ENCODE peak calls at places on chromosomes 1 and 21, in seven cellular contexts. N, K, A, F, W, Q and V are unnamed samples.
A peak's percentile ranks its signal among the peaks of the same experiment; 100 is the strongest.

GRCh38 chr1:155039308-155039669 is 5.7 kb downstream of the DCST1 start:
- DNase-seq in N (no peak), K (no peak), A (no peak), F (no peak), W (no peak), Q (no peak), V (no peak)

GRCh38 chr1:24155011-24155782 is 12.3 kb upstream of the IL22RA1 start:
- DNase-seq in N (no peak), K (no peak), A (peak; percentile 35), F (peak; percentile 82), W (peak; percentile 43), Q (no peak), V (peak; percentile 78)

GRCh38 chr1:15507278-15507677 is 16.7 kb downstream of the CASP9 start:
- DNase-seq in N (no peak), K (no peak), A (no peak), F (no peak), W (no peak), Q (no peak), V (no peak)

GRCh38 chr1:20008391-20008841 is 29.0 kb upstream of the PLA2G2A start:
- DNase-seq in N (no peak), K (no peak), A (no peak), F (no peak), W (no peak), Q (no peak), V (peak; percentile 11)

GRCh38 chr1:147717051-147717705 is 43.2 kb downstream of the GJA5 start:
- DNase-seq in N (no peak), K (no peak), A (peak; percentile 88), F (peak; percentile 74), W (no peak), Q (no peak), V (peak; percentile 91)

GRCh38 chr1:231512147-231512698 is 16.2 kb upstream of the TSNAX start:
- DNase-seq in N (no peak), K (peak; percentile 47), A (no peak), F (no peak), W (no peak), Q (no peak), V (peak; percentile 96)

GRCh38 chr1:65820983-65821382 is 28.3 kb downstream of the PDE4B start:
- DNase-seq in N (no peak), K (peak; percentile 36), A (peak; percentile 67), F (no peak), W (no peak), Q (no peak), V (peak; percentile 52)

GRCh38 chr1:201786824-201787223 is 42.1 kb upstream of the IPO9 start:
- DNase-seq in N (no peak), K (no peak), A (no peak), F (no peak), W (no peak), Q (no peak), V (no peak)

GRCh38 chr1:226883630-226884029 is 13.2 kb downstream of the PSEN2 start:
- DNase-seq in N (no peak), K (no peak), A (no peak), F (no peak), W (no peak), Q (no peak), V (no peak)

GRCh38 chr1:66275601-66276023 is 258.3 kb upstream of the SGIP1 start:
- DNase-seq in N (no peak), K (no peak), A (no peak), F (no peak), W (no peak), Q (no peak), V (no peak)

GRCh38 chr1:117606608-117607261 is 887 bp downstream of the TENT5C start:
- DNase-seq in N (no peak), K (no peak), A (peak; percentile 35), F (peak; percentile 64), W (no peak), Q (peak; percentile 5), V (peak; percentile 53)

GRCh38 chr1:7278045-7278444 is 492.8 kb downstream of the CAMTA1 start:
- DNase-seq in N (no peak), K (no peak), A (no peak), F (peak; percentile 95), W (no peak), Q (no peak), V (no peak)

GRCh38 chr1:8345621-8346415 is 27.9 kb downstream of the SLC45A1 start:
- DNase-seq in N (no peak), K (no peak), A (no peak), F (no peak), W (no peak), Q (no peak), V (no peak)

GRCh38 chr1:226407497-226408284 is at the start of gene PARP1:
- DNase-seq in N (peak; percentile 27), K (peak; percentile 89), A (peak; percentile 98), F (peak; percentile 93), W (peak; percentile 99), Q (peak; percentile 81), V (peak; percentile 79)

GRCh38 chr1:225143001-225143400 is 213.5 kb downstream of the DNAH14 start:
- DNase-seq in N (no peak), K (no peak), A (no peak), F (no peak), W (no peak), Q (no peak), V (no peak)

GRCh38 chr1:227890451-227891222 is 57.1 kb downstream of the WNT9A start:
- DNase-seq in N (no peak), K (no peak), A (no peak), F (no peak), W (peak; percentile 20), Q (no peak), V (no peak)

GRCh38 chr21:41834252-41834925 is 44.8 kb downstream of the PRDM15 start:
- DNase-seq in N (no peak), K (no peak), A (no peak), F (no peak), W (no peak), Q (no peak), V (no peak)